ENCODE peak calls at places on chromosomes 12 and 14, in nine cellular contexts. L is Peyer's patch, P is transverse colon, K is uterus, C is mucosa of descending colon, S is stomach, O is fibroblast of lung, V is A549, U is mammary epithelial cell. Q is an unnamed sample.

GRCh38 chr12:7667025-7667575 is 1.4 kb upstream of the APOBEC1 start:
- DNase-seq in O (no peak), V (peak; percentile 31), L (no peak), C (no peak), K (no peak), U (peak; percentile 12), S (no peak), P (no peak), Q (no peak)

GRCh38 chr12:41932470-41932991 is 212.1 kb downstream of the GXYLT1 start:
- DNase-seq in K (peak; percentile 36), U (no peak), V (no peak), L (peak; percentile 62), C (peak; percentile 36), O (peak; percentile 40), P (peak; percentile 28), S (peak; percentile 63), Q (peak; percentile 62)

GRCh38 chr12:14416658-14417057 is 51.2 kb downstream of the ATF7IP start:
- DNase-seq in L (no peak), S (no peak), P (no peak), C (no peak), V (no peak), O (peak; percentile 96), K (no peak), U (peak; percentile 56), Q (peak; percentile 74)

GRCh38 chr12:83016226-83016835 is 329.6 kb downstream of the TMTC2 start:
- DNase-seq in O (peak; percentile 88), L (no peak), P (no peak), C (peak; percentile 11), V (peak; percentile 4), K (peak; percentile 78), U (peak; percentile 84), S (peak; percentile 44), Q (peak; percentile 91)

GRCh38 chr14:56902413-56902812 is 92.1 kb upstream of the OTX2 start:
- DNase-seq in S (no peak), P (no peak), K (no peak), L (no peak), C (no peak), V (no peak), U (no peak), O (no peak), Q (no peak)

GRCh38 chr14:103356151-103356766 is 22.2 kb downstream of the EIF5 start:
- DNase-seq in U (no peak), K (no peak), S (no peak), L (no peak), V (no peak), O (peak; percentile 40), P (no peak), C (no peak), Q (no peak)

GRCh38 chr14:39307815-39308214 is 74.1 kb downstream of the MIA2 start:
- DNase-seq in K (no peak), O (no peak), S (no peak), C (no peak), U (no peak), L (no peak), P (no peak), V (no peak), Q (no peak)

GRCh38 chr14:95319312-95320075 is at the start of gene CLMN:
- DNase-seq in L (peak; percentile 65), P (peak; percentile 61), C (peak; percentile 69), U (peak; percentile 52), O (peak; percentile 14), K (peak; percentile 46), S (peak; percentile 53), V (peak; percentile 47), Q (peak; percentile 38)

GRCh38 chr14:93079865-93080403 is 35.8 kb downstream of the ITPK1 start:
- DNase-seq in U (no peak), L (no peak), O (no peak), C (no peak), V (no peak), K (no peak), P (no peak), S (no peak), Q (no peak)

GRCh38 chr12:97753332-97753731 is 290.7 kb downstream of the RMST start:
- DNase-seq in V (no peak), O (no peak), C (no peak), U (no peak), P (no peak), K (no peak), L (no peak), S (no peak), Q (no peak)
- H3K4me1 ChIP-seq in V (no peaks in the 10 kb centered on the region), O (no peaks in the 10 kb centered on the region), C (no peaks in the 10 kb centered on the region), U (peaks cover 6% of the 10 kb centered on the region), P (no peaks in the 10 kb centered on the region), K (no peaks in the 10 kb centered on the region), L (no peaks in the 10 kb centered on the region), S (peaks cover 6% of the 10 kb centered on the region), Q (no peaks in the 10 kb centered on the region)

DNA sequence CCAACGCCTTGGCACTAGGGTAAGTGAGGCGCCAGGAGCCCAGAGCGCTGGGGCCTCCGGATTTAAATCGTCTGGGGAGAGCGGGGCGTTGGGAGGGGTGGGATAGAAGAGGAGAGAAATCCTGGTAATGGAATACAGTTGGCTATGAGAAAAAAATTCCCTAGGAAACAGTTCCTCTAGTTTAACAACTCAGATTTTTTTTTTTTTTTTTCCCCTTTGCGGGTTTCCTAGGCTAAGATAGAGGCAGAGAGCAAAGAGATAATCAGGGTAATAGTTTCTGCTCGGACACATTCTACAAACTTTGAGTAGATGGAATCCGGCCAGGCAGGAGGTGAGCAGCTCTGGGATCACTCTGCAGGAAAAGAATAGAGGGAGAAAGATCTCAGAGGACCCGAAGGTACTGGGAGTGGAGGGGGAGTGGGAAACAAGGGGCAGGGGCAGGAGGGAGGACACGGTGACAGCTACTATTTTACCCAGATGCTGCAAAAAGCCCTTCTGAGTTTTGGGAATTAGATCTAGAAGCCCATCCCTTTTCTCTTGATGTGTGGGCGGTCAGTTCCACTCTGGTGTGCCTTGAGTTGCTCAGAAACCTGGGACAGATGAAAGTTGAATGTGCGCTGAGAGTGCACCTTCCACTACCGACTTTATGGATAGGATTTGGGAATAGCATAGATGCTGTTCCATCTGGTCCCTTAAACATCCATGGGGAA is 439 bp downstream of the GPRC5A start:
- DNase-seq in U (no peak), O (no peak), C (no peak), K (peak; percentile 35), L (no peak), V (no peak), P (no peak), S (no peak), Q (no peak)
- H3K4me3 ChIP-seq in U (peak overlapping the region; percentile 61), O (peak overlapping the region; percentile 40), C (peak overlapping the region; percentile 22), K (peak overlapping the region; percentile 55), L (peak overlapping the region; percentile 55), V (peak overlapping the region; percentile 54), P (peak overlapping the region; percentile 35), S (peak overlapping the region; percentile 50), Q (peak overlapping the region; percentile 34)

GRCh38 chr14:69076341-69076740 is 76.6 kb downstream of the DCAF5 start:
- DNase-seq in O (no peak), S (no peak), P (no peak), L (no peak), C (no peak), V (no peak), U (no peak), K (no peak), Q (no peak)

GRCh38 chr14:69072584-69072983 is 80.3 kb downstream of the DCAF5 start:
- DNase-seq in K (no peak), L (no peak), U (no peak), O (no peak), S (no peak), C (no peak), V (no peak), P (no peak), Q (no peak)

GRCh38 chr14:69069020-69069421 is 83.9 kb downstream of the DCAF5 start:
- DNase-seq in C (no peak), O (peak; percentile 82), S (no peak), P (no peak), V (no peak), K (no peak), L (no peak), U (no peak), Q (no peak)

GRCh38 chr14:69073925-69074324 is 79.0 kb downstream of the DCAF5 start:
- DNase-seq in P (no peak), C (no peak), V (no peak), O (no peak), U (no peak), S (no peak), K (no peak), L (no peak), Q (no peak)

DNA sequence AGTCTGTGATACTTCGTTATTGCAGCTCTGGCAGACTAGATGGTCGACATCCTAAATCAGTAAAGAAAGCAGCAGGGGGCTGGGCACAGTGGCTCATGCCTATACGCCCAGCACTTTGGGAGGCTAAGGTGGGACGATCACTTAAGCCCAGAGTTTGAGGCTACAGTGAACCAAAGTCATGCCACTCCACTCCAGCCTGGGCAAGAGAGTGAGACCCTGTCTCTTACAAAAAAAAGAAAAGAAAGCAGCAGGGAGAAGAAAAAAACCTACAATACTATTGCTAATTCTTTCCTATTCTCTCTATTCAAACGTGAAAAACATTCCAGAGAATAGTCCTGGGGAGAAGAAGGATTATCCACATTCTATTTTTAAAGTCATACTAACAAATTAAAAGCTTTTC is 79.5 kb downstream of the DCAF5 start:
- DNase-seq in V (no peak), U (no peak), P (no peak), O (no peak), K (no peak), L (no peak), C (no peak), S (no peak), Q (no peak)
- H3K4me1 ChIP-seq in V (peaks cover 29% of the 10 kb centered on the region), U (peaks cover 19% of the 10 kb centered on the region), P (peaks cover 4% of the 10 kb centered on the region), O (peaks cover 15% of the 10 kb centered on the region), K (no peaks in the 10 kb centered on the region), L (no peaks in the 10 kb centered on the region), C (no peaks in the 10 kb centered on the region), S (peaks cover 16% of the 10 kb centered on the region), Q (no peaks in the 10 kb centered on the region)

GRCh38 chr14:89422181-89422951 is 5.3 kb upstream of the FOXN3 start:
- DNase-seq in O (peak; percentile 66), V (no peak), L (peak; percentile 63), K (no peak), S (peak; percentile 77), U (no peak), C (peak; percentile 80), P (peak; percentile 66), Q (peak; percentile 49)

GRCh38 chr14:89424241-89424640 is 7.2 kb upstream of the FOXN3 start:
- DNase-seq in P (no peak), K (no peak), V (no peak), C (no peak), U (no peak), L (no peak), S (no peak), O (no peak), Q (no peak)

GRCh38 chr14:89419973-89420482 is 3.0 kb upstream of the FOXN3 start:
- DNase-seq in S (no peak), O (no peak), U (no peak), P (no peak), L (no peak), V (no peak), C (no peak), K (no peak), Q (no peak)

GRCh38 chr14:89420502-89420901 is 3.5 kb upstream of the FOXN3 start:
- DNase-seq in P (no peak), O (no peak), S (no peak), C (peak; percentile 35), V (no peak), L (no peak), K (no peak), U (no peak), Q (no peak)

DNA sequence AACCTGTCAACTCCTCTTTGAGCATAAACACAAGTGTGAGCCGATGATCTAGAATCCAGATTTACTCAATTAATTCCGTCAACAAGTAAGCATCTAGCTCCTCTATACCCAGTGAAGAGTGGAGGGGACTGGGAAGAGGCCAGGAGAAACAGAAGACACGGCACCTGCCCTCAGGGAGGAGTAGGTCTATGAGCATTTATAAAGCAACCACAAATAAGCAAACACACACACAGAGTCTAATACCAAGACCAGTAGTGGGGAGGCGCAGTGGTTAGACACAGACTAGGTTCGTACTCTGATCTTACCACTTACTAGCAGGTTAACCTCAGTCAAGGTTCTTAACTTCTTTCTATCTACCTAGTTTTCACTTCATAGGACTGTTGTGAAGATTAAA is 5.9 kb upstream of the FOXN3 start:
- DNase-seq in C (no peak), V (no peak), L (no peak), P (no peak), U (no peak), K (no peak), S (no peak), O (no peak), Q (no peak)
- H3K4me3 ChIP-seq in C (no peak overlapping the region), V (no peak overlapping the region), L (peak overlapping the region; percentile 16), P (no peak overlapping the region), U (no peak overlapping the region), K (no peak overlapping the region), S (no peak overlapping the region), O (no peak overlapping the region), Q (no peak overlapping the region)